ENCODE peak calls at places on chromosomes 13 and 19, in seven cellular contexts. U, S, O, J, H, R and P are unnamed samples.

GRCh38 chr19:13398780-13399726 is 107.2 kb downstream of the CACNA1A start:
- DNase-seq in O (no peak), H (no peak), U (no peak), S (no peak), J (peak; percentile 37), R (no peak), P (peak; percentile 93)

GRCh38 chr13:106349080-106349841 is 186.2 kb downstream of the EFNB2 start:
- DNase-seq in H (no peak), S (peak; percentile 56), J (peak; percentile 32), U (peak; percentile 38), O (peak; percentile 79), R (peak; percentile 27), P (peak; percentile 34)

GRCh38 chr19:10105241-10106099 is 692 bp upstream of the PPAN start:
- DNase-seq in R (no peak), J (no peak), O (no peak), U (no peak), S (no peak), H (no peak), P (no peak)

GRCh38 chr19:47447470-47448359 is 24.0 kb downstream of the SLC8A2 start:
- DNase-seq in R (peak; percentile 95), J (peak; percentile 64), O (peak; percentile 92), H (no peak), S (peak; percentile 99), U (peak; percentile 82), P (peak; percentile 22)

GRCh38 chr13:113907637-113908617 is 44.1 kb upstream of the GAS6 start:
- DNase-seq in R (no peak), O (peak; percentile 24), J (peak; percentile 64), H (peak; percentile 30), U (no peak), S (no peak), P (peak; percentile 97)

GRCh38 chr19:19662866-19663291 is 597 bp downstream of the ATP13A1 start:
- DNase-seq in R (no peak), O (peak; percentile 43), U (no peak), H (no peak), S (no peak), J (peak; percentile 42), P (peak; percentile 4)

GRCh38 chr13:26956532-26957142 is 196.1 kb upstream of the GPR12 start:
- DNase-seq in U (no peak), R (no peak), O (peak; percentile 60), J (no peak), H (peak; percentile 53), S (no peak), P (no peak)

GRCh38 chr19:39264306-39265290 is 3.6 kb upstream of the IFNL2 start:
- DNase-seq in S (peak; percentile 67), J (no peak), H (no peak), R (no peak), U (peak; percentile 27), O (peak; percentile 54), P (no peak)

GRCh38 chr13:72698164-72698563 is 29.3 kb downstream of the MZT1 start:
- DNase-seq in R (no peak), U (no peak), S (no peak), O (no peak), J (no peak), H (no peak), P (no peak)

GRCh38 chr13:110907951-110908898 is 6.6 kb downstream of the ANKRD10 start:
- DNase-seq in S (peak; percentile 81), U (no peak), O (peak; percentile 90), J (peak; percentile 37), H (peak; percentile 41), R (peak; percentile 75), P (peak; percentile 72)

GRCh38 chr19:45569619-45570421 is 14.8 kb downstream of the OPA3 start:
- DNase-seq in S (peak; percentile 83), R (peak; percentile 46), J (no peak), O (peak; percentile 74), U (peak; percentile 47), H (peak; percentile 50), P (no peak)

GRCh38 chr19:53102701-53103140 is 501 bp downstream of the ZNF160 start:
- DNase-seq in U (no peak), O (peak; percentile 36), R (no peak), J (peak; percentile 55), S (no peak), H (peak; percentile 59), P (peak; percentile 31)

GRCh38 chr13:57739089-57739488 is 107.5 kb downstream of the PCDH17 start:
- DNase-seq in H (no peak), S (no peak), R (no peak), U (no peak), J (no peak), O (peak; percentile 4), P (no peak)

GRCh38 chr13:61414686-61415664 is 674 bp downstream of the PCDH20 start:
- DNase-seq in R (peak; percentile 83), O (peak; percentile 96), J (peak; percentile 18), S (peak; percentile 93), U (peak; percentile 75), H (no peak), P (no peak)

GRCh38 chr13:110520431-110521295 is 40.9 kb downstream of the RAB20 start:
- DNase-seq in U (no peak), J (peak; percentile 45), H (peak; percentile 45), O (no peak), R (no peak), S (no peak), P (peak; percentile 53)

GRCh38 chr19:2013683-2013961 is 1.9 kb downstream of the BTBD2 start:
- DNase-seq in U (no peak), J (no peak), S (no peak), R (no peak), H (no peak), O (no peak), P (no peak)

GRCh38 chr13:100828226-100828625 is 153.6 kb upstream of the TMTC4 start:
- DNase-seq in O (peak; percentile 77), S (peak; percentile 36), U (no peak), R (peak; percentile 3), J (no peak), H (no peak), P (no peak)

GRCh38 chr19:934865-935422 is 9.1 kb downstream of the ARID3A start:
- DNase-seq in J (no peak), H (peak; percentile 82), O (no peak), U (no peak), S (no peak), R (no peak), P (peak; percentile 49)

GRCh38 chr13:23673354-23673753 is 103.1 kb downstream of the TNFRSF19 start:
- DNase-seq in S (no peak), J (peak; percentile 82), R (no peak), H (no peak), U (no peak), O (no peak), P (peak; percentile 99)

GRCh38 chr13:91764527-91764926 is 366.1 kb downstream of the GPC5 start:
- DNase-seq in U (no peak), H (no peak), R (no peak), J (no peak), O (no peak), S (no peak), P (no peak)

DNA sequence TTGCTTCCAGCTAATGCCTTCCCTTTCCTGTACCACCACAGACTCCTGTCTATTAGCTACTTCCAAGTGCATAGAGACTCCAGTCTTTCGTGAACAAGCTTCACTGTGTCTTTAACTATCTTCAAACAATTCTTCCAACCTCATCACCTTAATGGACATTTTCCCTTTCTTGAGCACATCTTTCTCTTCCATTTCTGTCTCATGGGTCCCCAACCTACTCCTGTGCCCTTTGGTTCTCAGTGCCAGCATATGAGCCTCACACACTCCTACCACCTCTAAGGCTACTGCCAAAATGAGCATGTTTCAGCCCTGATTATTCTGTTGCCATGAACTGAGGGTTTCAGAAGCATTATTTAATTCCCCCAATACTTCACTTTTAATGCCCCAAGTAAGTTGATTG is 360.3 kb downstream of the GPC5 start:
- DNase-seq in O (no peak), H (no peak), J (no peak), S (no peak), U (no peak), R (no peak), P (no peak)
- H3K18ac ChIP-seq in O (no peak overlapping the region), H (no peak overlapping the region), J (no peak overlapping the region), S (no peak overlapping the region), U (no peak overlapping the region), R (no peak overlapping the region), P (no peak overlapping the region)

GRCh38 chr13:20822406-20822805 is 48.6 kb upstream of the EEF1AKMT1 start:
- DNase-seq in R (no peak), S (no peak), U (no peak), J (no peak), O (no peak), H (no peak), P (no peak)
- H3K18ac ChIP-seq in R (no peak overlapping the region), S (no peak overlapping the region), U (no peak overlapping the region), J (no peak overlapping the region), O (no peak overlapping the region), H (no peak overlapping the region), P (no peak overlapping the region)

DNA sequence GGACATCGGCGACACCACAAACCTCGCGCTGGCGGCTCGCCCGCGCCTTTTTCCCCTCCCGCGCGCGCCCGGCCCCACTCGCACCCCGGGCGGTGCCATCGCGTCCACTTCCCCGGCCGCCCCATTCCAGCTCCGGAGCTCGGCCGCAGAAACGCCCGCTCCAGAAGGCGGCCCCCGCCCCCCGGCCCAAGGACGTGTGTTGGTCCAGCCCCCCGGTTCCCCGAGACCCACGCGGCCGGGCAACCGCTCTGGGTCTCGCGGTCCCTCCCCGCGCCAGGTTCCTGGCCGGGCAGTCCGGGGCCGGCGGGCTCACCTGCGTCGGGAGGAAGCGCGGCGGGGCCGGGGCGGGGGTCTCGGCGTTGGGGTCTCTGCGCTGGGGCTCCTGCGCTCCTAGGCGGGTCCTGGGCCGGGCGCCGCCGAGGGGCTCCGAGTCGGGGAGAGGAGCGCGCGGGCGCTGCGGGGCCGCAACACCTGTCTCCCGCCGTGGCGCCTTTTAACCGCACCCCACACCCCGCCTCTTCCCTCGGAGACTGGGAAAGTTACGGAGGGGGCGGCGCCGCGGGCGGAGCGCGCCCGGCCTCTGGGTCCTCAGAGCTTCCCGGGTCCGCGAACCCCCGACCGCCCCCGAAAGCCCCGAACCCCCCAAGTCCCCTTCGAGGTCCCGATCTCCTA is at the start of gene GJB2:
- DNase-seq in S (no peak), H (no peak), R (no peak), J (no peak), U (no peak), O (no peak), P (no peak)
- H3K18ac ChIP-seq in S (no peak within 1 kb of the TSS), H (no peak within 1 kb of the TSS), R (no peak within 1 kb of the TSS), J (no peak within 1 kb of the TSS), U (peak within 1 kb of the TSS; percentile 2), O (peak within 1 kb of the TSS; percentile 33), P (no peak within 1 kb of the TSS)

GRCh38 chr19:14961956-14962685 is 17.5 kb downstream of the SLC1A6 start:
- DNase-seq in H (no peak), O (no peak), R (no peak), J (no peak), U (no peak), S (no peak), P (no peak)
- H3K18ac ChIP-seq in H (no peak overlapping the region), O (no peak overlapping the region), R (no peak overlapping the region), J (no peak overlapping the region), U (no peak overlapping the region), S (no peak overlapping the region), P (no peak overlapping the region)

GRCh38 chr19:5645409-5645808 is 22.5 kb downstream of the SAFB start:
- DNase-seq in J (no peak), O (no peak), S (no peak), U (no peak), H (no peak), R (no peak), P (no peak)
- H3K18ac ChIP-seq in J (no peak overlapping the region), O (no peak overlapping the region), S (no peak overlapping the region), U (no peak overlapping the region), H (no peak overlapping the region), R (no peak overlapping the region), P (no peak overlapping the region)